ENCODE peak calls at places on chromosomes 5 and 9, in nine cellular contexts. B, G, E, H, J, F, I, M and P are unnamed samples.

GRCh38 chr9:104997536-104997935 is 69.6 kb upstream of the ABCA1 start:
- DNase-seq in J (no peak), G (no peak), I (no peak), E (no peak), M (no peak), H (no peak), B (no peak), F (no peak), P (no peak)

GRCh38 chr5:132962429-132962928 is 955 bp downstream of the AFF4 start:
- DNase-seq in M (peak), H (peak), J (peak), G (peak), I (no peak), E (no peak), B (no peak), F (peak), P (peak)

GRCh38 chr9:81405199-81405598 is 284.1 kb downstream of the TLE1 start:
- DNase-seq in H (no peak), G (no peak), E (no peak), M (no peak), F (no peak), J (no peak), I (no peak), B (no peak), P (no peak)

GRCh38 chr5:15014809-15015208 is 143.2 kb upstream of the ANKH start:
- DNase-seq in M (peak), B (no peak), H (peak), G (no peak), E (no peak), I (no peak), F (no peak), J (peak), P (no peak)

GRCh38 chr9:9091387-9091786 is 1291.8 kb upstream of the DMAC1 start:
- DNase-seq in H (no peak), B (no peak), M (no peak), F (no peak), I (no peak), G (no peak), E (no peak), J (no peak), P (no peak)

GRCh38 chr9:113598883-113599282 is 135.4 kb downstream of the RGS3 start:
- DNase-seq in M (no peak), F (no peak), G (no peak), I (no peak), E (no peak), H (no peak), J (no peak), B (no peak), P (no peak)

GRCh38 chr5:58774979-58775378 is 192.1 kb downstream of the RAB3C start:
- DNase-seq in G (no peak), E (no peak), M (no peak), H (no peak), I (no peak), F (no peak), J (no peak), B (no peak), P (no peak)

GRCh38 chr5:181221105-181221791 is 1.8 kb upstream of the TRIM41 start:
- DNase-seq in B (no peak), J (no peak), G (no peak), M (no peak), I (no peak), E (peak), F (no peak), H (no peak), P (peak)

GRCh38 chr9:75488082-75488713 is 399.9 kb downstream of the OSTF1 start:
- DNase-seq in G (no peak), I (no peak), B (peak), E (no peak), M (no peak), F (no peak), J (no peak), H (no peak), P (no peak)

GRCh38 chr5:93191426-93191825 is 389.6 kb downstream of the NR2F1-AS1 start:
- DNase-seq in M (no peak), G (no peak), I (no peak), B (no peak), E (no peak), H (peak), J (no peak), F (no peak), P (no peak)

GRCh38 chr9:18549772-18550171 is 75.8 kb downstream of the ADAMTSL1 start:
- DNase-seq in F (no peak), M (no peak), G (no peak), I (no peak), H (no peak), E (no peak), B (no peak), J (no peak), P (no peak)

GRCh38 chr5:124103671-124104070 is 591.7 kb downstream of the CSNK1G3 start:
- DNase-seq in M (no peak), E (no peak), H (peak), B (no peak), G (no peak), J (no peak), F (no peak), I (no peak), P (no peak)

GRCh38 chr5:73204302-73204701 is 31.3 kb downstream of the TMEM174 start:
- DNase-seq in G (no peak), B (no peak), H (no peak), E (no peak), F (no peak), M (no peak), I (no peak), J (no peak), P (no peak)

GRCh38 chr5:73198833-73199592 is 26.0 kb downstream of the TMEM174 start:
- DNase-seq in H (no peak), M (no peak), F (no peak), G (no peak), B (no peak), I (no peak), E (no peak), J (no peak), P (no peak)

GRCh38 chr5:73204733-73205132 is 31.7 kb downstream of the TMEM174 start:
- DNase-seq in G (no peak), I (no peak), H (no peak), E (no peak), B (no peak), M (no peak), F (no peak), J (no peak), P (no peak)

GRCh38 chr5:73199671-73200070 is 26.7 kb downstream of the TMEM174 start:
- DNase-seq in J (no peak), H (no peak), B (no peak), I (no peak), F (no peak), M (no peak), G (no peak), E (no peak), P (no peak)

GRCh38 chr5:73201547-73202513 is 28.8 kb downstream of the TMEM174 start:
- DNase-seq in H (peak), E (peak), M (peak), F (peak), B (peak), J (peak), I (peak), G (peak), P (peak)
- TF ChIP-seq POLR2A in H (no peak), E (no peak), M (peak), F (no peak), B (no peak), J (no peak), I (no peak), G (no peak), P (no peak)

GRCh38 chr5:148827723-148828122 is 1.3 kb downstream of the ADRB2 start:
- DNase-seq in G (no peak), B (no peak), I (no peak), J (no peak), F (no peak), M (no peak), E (no peak), H (peak), P (no peak)

GRCh38 chr5:148828461-148829247 is 2.2 kb downstream of the ADRB2 start:
- DNase-seq in E (no peak), M (no peak), J (no peak), B (no peak), H (peak), F (no peak), G (no peak), I (no peak), P (no peak)

GRCh38 chr5:148830220-148830619 is 3.8 kb downstream of the ADRB2 start:
- DNase-seq in I (no peak), J (no peak), M (no peak), F (no peak), G (no peak), E (no peak), B (no peak), H (no peak), P (no peak)

GRCh38 chr5:148829248-148829594 is 2.8 kb downstream of the ADRB2 start:
- DNase-seq in I (no peak), G (no peak), H (no peak), M (no peak), J (no peak), B (no peak), E (no peak), F (no peak), P (no peak)

DNA sequence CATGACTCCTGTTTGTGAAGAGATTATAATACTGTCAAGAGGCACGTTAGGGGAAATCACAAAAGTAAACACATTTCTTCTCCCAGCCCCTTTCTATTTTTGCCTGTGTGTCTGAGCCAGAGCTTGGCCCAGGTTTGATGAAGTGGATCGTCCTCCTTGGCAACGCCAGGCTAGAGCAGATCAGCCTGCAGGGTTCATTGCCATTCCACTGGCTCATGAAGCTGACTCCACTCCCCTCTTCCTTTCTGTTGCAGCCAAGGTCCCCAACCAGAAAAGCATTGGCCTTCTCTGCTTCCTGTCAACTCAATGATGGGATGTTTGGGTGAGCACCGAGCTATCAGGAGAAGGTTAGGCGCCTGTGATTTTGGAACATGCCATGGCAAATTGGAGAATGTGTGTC is 3.3 kb downstream of the ADRB2 start:
- DNase-seq in F (no peak), M (no peak), E (no peak), H (no peak), I (no peak), J (no peak), G (no peak), B (no peak), P (no peak)
- H3K4me3 ChIP-seq in F (no peak), M (no peak), E (peak), H (no peak), I (peak), J (no peak), G (no peak), B (peak), P (no peak)

DNA sequence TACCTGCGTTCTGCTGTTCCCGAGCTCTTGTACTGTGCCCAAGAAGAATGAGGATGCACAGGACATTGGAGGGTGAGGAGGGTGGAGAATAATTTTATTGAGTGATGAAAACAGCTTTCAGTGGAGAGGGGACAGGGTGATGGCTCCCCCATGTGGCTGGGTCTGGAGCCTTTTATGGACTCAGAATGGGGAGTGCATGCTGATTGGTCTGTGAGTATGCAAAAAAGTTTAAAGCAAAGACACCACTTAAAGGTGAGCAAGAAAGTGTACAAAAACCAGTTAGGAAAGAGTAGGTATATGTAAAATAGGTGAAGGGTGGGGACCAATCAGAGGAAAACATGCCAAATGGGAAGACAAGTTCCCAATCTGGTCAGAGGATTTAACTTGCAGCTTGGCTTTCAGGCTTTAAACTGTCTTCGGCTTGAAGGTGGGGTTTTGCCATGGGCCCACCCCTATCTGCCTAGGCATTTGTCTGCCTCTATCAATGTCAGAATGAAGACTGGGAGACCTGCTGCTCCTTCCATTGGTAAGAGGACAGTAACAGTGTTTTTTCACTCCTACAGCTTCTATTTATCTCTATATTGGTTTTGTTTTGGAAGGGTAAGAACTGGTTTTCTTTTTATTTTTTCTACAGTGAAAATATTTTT is 118.0 kb upstream of the RAI14 start:
- DNase-seq in J (no peak), H (peak), F (no peak), E (no peak), B (no peak), M (no peak), G (peak), I (peak), P (no peak)
- TF ChIP-seq CTCF in J (peak), H (peak), F (peak), E (no peak), B (no peak), M (peak), G (peak), I (peak), P (peak)

GRCh38 chr9:22008662-22009562 is at the start of gene CDKN2B:
- DNase-seq in E (peak), M (no peak), B (peak), I (peak), H (peak), F (peak), G (no peak), J (peak), P (peak)
- TF ChIP-seq POLR2A in E (no peak), M (no peak), B (no peak), I (no peak), H (peak), F (peak), G (no peak), J (peak), P (peak)

GRCh38 chr5:177445052-177446016 is 1.3 kb upstream of the PRR7 start:
- DNase-seq in F (no peak), M (no peak), G (no peak), H (no peak), J (no peak), B (no peak), I (no peak), E (no peak), P (no peak)
- H3K4me3 ChIP-seq in F (no peak), M (no peak), G (peak), H (no peak), J (no peak), B (no peak), I (no peak), E (no peak), P (no peak)

GRCh38 chr9:134066546-134066922 is 1.3 kb downstream of the BRD3 start:
- DNase-seq in M (no peak), B (no peak), H (peak), F (no peak), E (no peak), I (peak), G (no peak), J (no peak), P (peak)

GRCh38 chr9:134069536-134070399 is 1.9 kb upstream of the BRD3 start:
- DNase-seq in I (peak), B (no peak), H (no peak), G (no peak), E (no peak), J (no peak), M (no peak), F (no peak), P (no peak)

GRCh38 chr9:134066923-134067851 is 639 bp downstream of the BRD3 start:
- DNase-seq in J (no peak), I (peak), G (peak), B (no peak), E (no peak), H (peak), F (no peak), M (peak), P (peak)

GRCh38 chr9:134068742-134069535 is 1.1 kb upstream of the BRD3 start:
- DNase-seq in M (no peak), E (no peak), I (peak), B (no peak), H (peak), G (no peak), F (no peak), J (no peak), P (no peak)

GRCh38 chr9:134067904-134068741 is at the start of gene BRD3:
- DNase-seq in H (peak), F (peak), M (peak), E (peak), B (peak), J (peak), I (peak), G (peak), P (peak)
- TF ChIP-seq CTCF in H (no peak), F (no peak), M (no peak), E (no peak), B (no peak), J (peak), I (no peak), G (peak), P (no peak)

DNA sequence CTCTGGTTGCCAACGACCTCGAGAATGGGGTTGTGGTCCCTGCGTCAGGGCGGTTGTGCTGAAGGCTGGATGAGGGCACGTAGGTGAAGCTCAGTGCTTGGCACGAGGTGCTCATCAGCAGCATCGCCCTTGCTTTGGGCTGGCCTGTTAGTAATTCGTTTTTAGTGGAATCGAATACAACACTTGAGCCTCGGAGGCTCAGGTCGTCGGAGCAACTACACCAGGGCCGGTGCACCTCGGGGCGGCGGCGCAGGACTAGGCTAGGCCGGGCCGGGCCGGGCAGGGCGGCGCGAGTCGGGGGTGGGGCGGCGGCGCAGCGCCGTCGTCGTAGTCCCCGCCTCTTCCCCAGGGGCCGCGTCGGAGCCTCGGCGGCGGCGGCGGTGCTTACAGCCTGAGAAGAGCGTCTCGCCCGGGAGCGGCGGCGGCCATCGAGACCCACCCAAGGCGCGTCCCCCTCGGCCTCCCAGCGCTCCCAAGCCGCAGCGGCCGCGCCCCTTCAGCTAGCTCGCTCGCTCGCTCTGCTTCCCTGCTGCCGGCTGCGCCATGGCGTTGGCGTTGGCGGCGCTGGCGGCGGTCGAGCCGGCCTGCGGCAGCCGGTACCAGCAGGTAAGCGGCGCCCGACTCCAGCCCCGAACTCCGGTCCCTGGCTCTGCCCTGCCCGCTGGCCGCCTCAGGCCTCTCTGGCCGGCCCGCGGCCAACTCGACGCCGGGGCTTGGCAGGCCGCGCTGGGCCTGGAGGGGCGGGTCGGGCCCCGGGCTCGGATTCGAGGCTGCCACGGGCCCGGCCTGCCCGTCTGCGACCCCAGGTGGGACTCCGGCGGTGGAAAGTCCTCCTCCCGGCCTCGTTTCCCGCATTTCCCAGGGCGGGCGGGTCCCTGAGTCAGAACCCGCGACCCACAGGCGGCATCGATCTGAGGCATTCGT is at the start of gene NDFIP1:
- DNase-seq in F (peak), M (peak), B (peak), H (peak), E (peak), J (peak), G (peak), I (peak), P (peak)
- TF ChIP-seq POLR2A in F (peak), M (peak), B (no peak), H (peak), E (peak), J (peak), G (peak), I (peak), P (peak)

DNA sequence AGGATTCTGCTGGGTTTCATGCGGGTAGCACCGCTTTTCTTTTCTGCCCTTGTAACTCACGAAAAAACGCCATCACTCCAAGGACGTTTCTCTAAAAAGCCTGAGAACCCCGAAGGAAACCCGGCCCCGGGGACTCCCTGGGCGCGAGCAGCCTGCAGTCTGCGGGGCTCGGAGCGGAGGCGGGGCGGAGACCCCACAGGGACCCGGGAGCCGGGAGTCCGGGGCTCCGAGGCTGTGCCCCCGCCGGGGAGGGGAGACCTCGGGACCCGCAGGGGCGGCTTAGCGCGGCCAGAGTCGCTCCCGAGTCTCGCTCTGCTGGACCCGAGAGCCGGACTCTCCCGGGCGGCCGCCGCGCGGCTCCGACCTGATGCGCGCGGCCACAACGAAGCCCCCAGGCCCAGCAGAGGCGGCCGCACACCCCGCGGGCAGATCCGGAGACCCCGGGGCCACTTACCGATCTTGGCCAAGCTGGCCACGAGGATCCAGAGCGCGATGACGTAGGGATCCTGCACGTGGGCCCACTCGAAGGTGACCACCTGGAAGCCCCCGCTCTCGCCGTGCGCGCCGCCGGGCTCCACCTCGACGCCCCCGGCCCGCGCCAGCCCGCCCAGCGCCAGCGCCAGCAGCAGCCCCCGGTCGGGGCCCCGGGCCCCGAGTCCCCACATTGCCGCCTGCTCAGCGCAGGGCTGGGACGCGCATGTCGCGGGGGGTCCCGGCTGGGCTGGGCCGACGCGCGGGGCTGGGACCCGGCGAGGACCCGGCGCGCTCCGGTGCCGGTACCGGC is 399 bp downstream of the SLC9A3 start:
- DNase-seq in B (no peak), M (no peak), G (no peak), J (no peak), F (no peak), E (no peak), I (no peak), H (no peak), P (no peak)
- H3K4me3 ChIP-seq in B (no peak), M (peak), G (no peak), J (no peak), F (no peak), E (peak), I (peak), H (no peak), P (no peak)

DNA sequence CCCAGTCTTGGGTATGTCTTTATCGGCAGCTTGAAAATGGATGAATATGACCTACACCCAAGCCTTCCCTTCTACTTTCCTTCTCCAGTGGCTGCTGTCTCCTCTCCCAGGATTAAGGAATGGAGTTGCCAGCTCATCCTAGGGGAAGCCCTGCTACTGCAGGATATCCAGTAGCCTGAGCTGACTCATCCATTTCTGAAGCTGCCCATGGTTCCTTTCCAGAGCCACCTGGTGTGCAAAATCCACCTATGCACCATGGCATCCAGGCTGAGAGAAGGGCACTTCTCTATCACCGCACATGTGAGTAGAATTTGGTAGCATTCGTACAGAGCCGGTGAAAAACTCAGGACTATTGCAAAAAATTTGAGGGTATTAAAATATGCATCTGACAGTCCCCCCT is 290.8 kb downstream of the YTHDC2 start:
- DNase-seq in B (no peak), H (peak), M (no peak), F (no peak), G (no peak), J (no peak), E (no peak), I (no peak), P (no peak)
- TF ChIP-seq CTCF in B (no peak), H (no peak), M (no peak), F (no peak), G (no peak), J (no peak), E (no peak), I (no peak), P (no peak)

GRCh38 chr5:149046196-149046829 is 16.5 kb downstream of the SH3TC2 start:
- DNase-seq in F (no peak), I (no peak), J (no peak), E (no peak), M (no peak), G (peak), B (no peak), H (peak), P (no peak)
- TF ChIP-seq POLR2A in F (no peak), I (no peak), J (no peak), E (no peak), M (no peak), G (no peak), B (no peak), H (no peak), P (no peak)